ENCODE peak calls at places on chromosomes 12 and 14, in four cellular contexts. U, F, J and C are unnamed samples.
A peak's percentile ranks its signal among the peaks of the same experiment; 100 is the strongest.

GRCh38 chr14:51441001-51441400 is 201.0 kb downstream of the TMX1 start:
- DNase-seq in U (no peak), F (no peak), J (no peak), C (no peak)

GRCh38 chr12:104673294-104674062 is 216.7 kb downstream of the CHST11 start:
- DNase-seq in U (peak; percentile 45), F (no peak), J (no peak), C (no peak)

GRCh38 chr12:51403744-51404143 is 12.5 kb upstream of the GALNT6 start:
- DNase-seq in U (peak; percentile 96), F (peak; percentile 38), J (no peak), C (no peak)

GRCh38 chr12:120994589-120995337 is 16.4 kb downstream of the HNF1A start:
- DNase-seq in U (no peak), F (no peak), J (peak; percentile 20), C (no peak)

GRCh38 chr14:99137913-99138571 is 134.0 kb downstream of the BCL11B start:
- DNase-seq in U (peak; percentile 10), F (no peak), J (no peak), C (no peak)

GRCh38 chr14:93099643-93100042 is 16.1 kb downstream of the ITPK1 start:
- DNase-seq in U (no peak), F (no peak), J (no peak), C (no peak)

GRCh38 chr12:47803196-47803875 is 16.4 kb downstream of the HDAC7 start:
- DNase-seq in U (no peak), F (no peak), J (no peak), C (no peak)

GRCh38 chr14:68377459-68377858 is 415.4 kb downstream of the ZFP36L1 start:
- DNase-seq in U (peak; percentile 93), F (peak; percentile 45), J (no peak), C (no peak)

GRCh38 chr14:35827678-35828472 is 1.7 kb downstream of the BRMS1L start:
- DNase-seq in U (no peak), F (no peak), J (no peak), C (no peak)

GRCh38 chr12:57181561-57182155 is 34.2 kb upstream of the LRP1-AS start:
- DNase-seq in U (peak; percentile 17), F (no peak), J (no peak), C (no peak)

GRCh38 chr12:46459881-46460545 is 87.4 kb upstream of the SLC38A2 start:
- DNase-seq in U (no peak), F (no peak), J (no peak), C (no peak)

GRCh38 chr12:18250313-18250916 is 10.9 kb upstream of the PIK3C2G start:
- DNase-seq in U (peak; percentile 88), F (no peak), J (peak; percentile 50), C (peak; percentile 26)

GRCh38 chr14:61752626-61753025 is 9.6 kb upstream of the SNAPC1 start:
- DNase-seq in U (peak; percentile 35), F (no peak), J (no peak), C (no peak)

GRCh38 chr14:72779679-72780078 is 114.2 kb downstream of the DPF3 start:
- DNase-seq in U (no peak), F (peak; percentile 13), J (no peak), C (no peak)

GRCh38 chr12:93762059-93762719 is 85.0 kb downstream of the CRADD start:
- DNase-seq in U (no peak), F (no peak), J (no peak), C (no peak)

GRCh38 chr14:66511849-66512248 is 3.9 kb downstream of the GPHN start:
- DNase-seq in U (no peak), F (no peak), J (no peak), C (no peak)

GRCh38 chr12:56338643-56339422 is at the start of gene IL23A:
- DNase-seq in U (peak; percentile 37), F (no peak), J (peak; percentile 68), C (peak; percentile 43)

GRCh38 chr12:111137968-111138367 is 217.6 kb upstream of the MYL2 start:
- DNase-seq in U (no peak), F (no peak), J (no peak), C (no peak)

GRCh38 chr12:2244013-2244861 is 191.4 kb downstream of the CACNA1C start:
- DNase-seq in U (peak; percentile 87), F (no peak), J (peak; percentile 68), C (peak; percentile 8)

GRCh38 chr12:12172106-12172511 is 94.7 kb downstream of the LRP6 start:
- DNase-seq in U (peak; percentile 63), F (no peak), J (peak; percentile 33), C (no peak)

GRCh38 chr14:104424406-104425072 is 155.0 kb upstream of the C14orf180 start:
- DNase-seq in U (no peak), F (no peak), J (no peak), C (no peak)

GRCh38 chr12:45122776-45123380 is 72.0 kb upstream of the DBX2 start:
- DNase-seq in U (peak; percentile 16), F (no peak), J (peak; percentile 5), C (peak; percentile 23)

GRCh38 chr12:1213205-1213604 is 222.2 kb downstream of the ERC1 start:
- DNase-seq in U (no peak), F (no peak), J (no peak), C (no peak)

GRCh38 chr14:102545461-102546265 is 36.1 kb upstream of the ANKRD9 start:
- DNase-seq in U (peak; percentile 44), F (no peak), J (no peak), C (no peak)

GRCh38 chr14:89443002-89443660 is 26.1 kb upstream of the FOXN3 start:
- DNase-seq in U (no peak), F (no peak), J (no peak), C (no peak)

GRCh38 chr12:57276935-57277563 is 26.1 kb upstream of the STAC3 start:
- DNase-seq in U (no peak), F (no peak), J (peak; percentile 32), C (no peak)

GRCh38 chr14:91116913-91117588 is 3.2 kb downstream of the DGLUCY start:
- DNase-seq in U (peak; percentile 57), F (no peak), J (no peak), C (no peak)